ENCODE peak calls at places on chromosomes 11 and 22, in ten cellular contexts. H is astrocyte, F is GM12865, U is prostate gland, C is fibroblast of villous mesenchyme, K is pancreas, Z is HCT116, T is cardiac muscle cell, Y is right lobe of liver, W is ovary. O is an unnamed sample.

GRCh38 chr22:27378994-27379393 is 422.6 kb downstream of the MN1 start:
- DNase-seq in H (no peak), Z (no peak), K (peak; percentile 53), F (no peak), Y (no peak), W (no peak), U (no peak), T (no peak), C (no peak), O (no peak)

GRCh38 chr11:130070109-130070828 is 575 bp downstream of the APLP2 start:
- DNase-seq in Y (peak; percentile 62), C (peak; percentile 26), Z (no peak), F (peak; percentile 48), T (peak; percentile 66), K (peak; percentile 48), U (peak; percentile 28), W (peak; percentile 58), H (no peak), O (peak; percentile 11)

GRCh38 chr22:38707346-38707745 is 1.6 kb downstream of the GTPBP1 start:
- DNase-seq in F (peak; percentile 33), U (peak; percentile 49), T (no peak), Z (no peak), K (no peak), Y (no peak), W (no peak), H (peak; percentile 42), C (peak; percentile 68), O (no peak)

GRCh38 chr11:134459246-134460043 is 47.4 kb upstream of the B3GAT1 start:
- DNase-seq in U (no peak), K (no peak), H (no peak), C (no peak), Y (no peak), T (no peak), W (no peak), Z (no peak), F (no peak), O (no peak)

GRCh38 chr11:123757976-123758375 is 3.7 kb upstream of the OR6X1 start:
- DNase-seq in C (no peak), Y (no peak), U (no peak), K (no peak), W (no peak), H (no peak), Z (no peak), F (no peak), T (no peak), O (no peak)

GRCh38 chr22:44448271-44448780 is 49.7 kb downstream of the RTL6 start:
- DNase-seq in Y (no peak), H (peak; percentile 95), U (peak; percentile 11), C (peak; percentile 81), Z (no peak), F (peak; percentile 33), W (peak; percentile 72), T (no peak), K (peak; percentile 29), O (peak; percentile 82)

GRCh38 chr22:49962751-49963646 is 2.4 kb downstream of the PIM3 start:
- DNase-seq in F (no peak), K (peak; percentile 62), T (no peak), U (peak; percentile 22), H (no peak), W (peak; percentile 76), Z (no peak), C (peak; percentile 14), Y (peak; percentile 68), O (no peak)

GRCh38 chr11:15216678-15217077 is 102.0 kb downstream of the INSC start:
- DNase-seq in F (peak; percentile 13), Z (peak; percentile 7), Y (no peak), C (no peak), K (no peak), H (no peak), U (no peak), W (no peak), T (no peak), O (peak; percentile 27)

GRCh38 chr22:29310863-29311339 is 4.5 kb downstream of the GAS2L1 start:
- DNase-seq in Z (peak; percentile 75), Y (peak; percentile 93), W (peak; percentile 98), U (peak; percentile 93), K (peak; percentile 97), H (peak; percentile 90), C (peak; percentile 98), T (no peak), F (peak; percentile 56), O (peak; percentile 95)

GRCh38 chr11:44889266-44889665 is 61.4 kb downstream of the TP53I11 start:
- DNase-seq in H (peak; percentile 32), Z (no peak), K (no peak), Y (no peak), U (no peak), F (no peak), T (no peak), C (no peak), W (no peak), O (no peak)

GRCh38 chr22:45335854-45336492 is 26.2 kb downstream of the FAM118A start:
- DNase-seq in T (no peak), K (no peak), C (no peak), Y (no peak), F (no peak), H (no peak), U (no peak), W (no peak), Z (no peak), O (no peak)

GRCh38 chr11:112694244-112694643 is 267.0 kb upstream of the NCAM1 start:
- DNase-seq in K (no peak), W (no peak), U (no peak), Y (no peak), C (no peak), Z (no peak), T (no peak), H (no peak), F (no peak), O (no peak)

GRCh38 chr11:13868710-13869403 is 93.7 kb upstream of the SPON1 start:
- DNase-seq in Z (peak; percentile 68), W (no peak), U (no peak), Y (no peak), F (no peak), C (no peak), K (no peak), H (no peak), T (no peak), O (peak; percentile 18)

GRCh38 chr11:128904872-128905344 is 13.8 kb downstream of the KCNJ5 start:
- DNase-seq in W (no peak), K (peak; percentile 36), C (peak; percentile 77), U (peak; percentile 14), Z (no peak), H (peak; percentile 65), F (peak; percentile 13), T (peak; percentile 60), Y (no peak), O (no peak)

GRCh38 chr22:36715647-36716046 is 12.1 kb upstream of the CACNG2 start:
- DNase-seq in H (no peak), Z (no peak), K (no peak), Y (no peak), U (no peak), W (no peak), T (no peak), C (no peak), F (no peak), O (no peak)

GRCh38 chr22:49979587-49980264 is 19.2 kb downstream of the PIM3 start:
- DNase-seq in C (peak; percentile 46), Z (no peak), Y (no peak), U (no peak), K (peak; percentile 39), W (no peak), H (no peak), T (no peak), F (peak; percentile 61), O (peak; percentile 69)

GRCh38 chr22:19645391-19645790 is 68.9 kb upstream of the SEPTIN5 start:
- DNase-seq in Z (no peak), F (no peak), C (no peak), U (no peak), W (no peak), Y (no peak), K (no peak), T (no peak), H (no peak), O (no peak)

GRCh38 chr11:44874284-44874683 is 76.4 kb downstream of the TP53I11 start:
- DNase-seq in F (no peak), K (no peak), Z (no peak), U (no peak), C (no peak), Y (no peak), H (no peak), W (no peak), T (no peak), O (no peak)

GRCh38 chr11:61971177-61972111 is 4.0 kb upstream of the FTH1 start:
- DNase-seq in Y (peak; percentile 98), Z (peak; percentile 88), T (peak; percentile 90), F (peak; percentile 93), C (peak; percentile 100), H (peak; percentile 98), W (peak; percentile 99), U (peak; percentile 98), K (peak; percentile 99), O (peak; percentile 98)
- H3K4me3 ChIP-seq in Y (peak overlapping the region; percentile 12), Z (no peak overlapping the region), T (no peak overlapping the region), F (peak overlapping the region; percentile 29), C (no peak overlapping the region), H (no peak overlapping the region), W (no peak overlapping the region), U (no peak overlapping the region), K (no peak overlapping the region), O (no peak overlapping the region)

GRCh38 chr11:2883717-2884423 is 1.7 kb downstream of the CDKN1C start:
- DNase-seq in Y (no peak), C (peak; percentile 30), K (no peak), W (peak; percentile 76), F (no peak), Z (no peak), T (peak; percentile 67), H (no peak), U (no peak), O (peak; percentile 46)
- TF ChIP-seq CTCF in Y (no peak), C (no peak), K (no peak), W (no peak), F (no peak), Z (no peak), T (no peak), H (no peak), U (no peak), O (no peak)

GRCh38 chr11:65355776-65356393 is 1.3 kb downstream of the TIGD3 start:
- DNase-seq in U (peak; percentile 31), F (no peak), C (peak; percentile 48), K (no peak), H (no peak), W (no peak), Z (no peak), Y (no peak), T (no peak), O (peak; percentile 34)
- H3K4me3 ChIP-seq in U (peak overlapping the region; percentile 80), F (no peak overlapping the region), C (peak overlapping the region; percentile 56), K (no peak overlapping the region), H (peak overlapping the region; percentile 39), W (peak overlapping the region; percentile 63), Z (no peak overlapping the region), Y (no peak overlapping the region), T (peak overlapping the region; percentile 71), O (peak overlapping the region; percentile 46)

DNA sequence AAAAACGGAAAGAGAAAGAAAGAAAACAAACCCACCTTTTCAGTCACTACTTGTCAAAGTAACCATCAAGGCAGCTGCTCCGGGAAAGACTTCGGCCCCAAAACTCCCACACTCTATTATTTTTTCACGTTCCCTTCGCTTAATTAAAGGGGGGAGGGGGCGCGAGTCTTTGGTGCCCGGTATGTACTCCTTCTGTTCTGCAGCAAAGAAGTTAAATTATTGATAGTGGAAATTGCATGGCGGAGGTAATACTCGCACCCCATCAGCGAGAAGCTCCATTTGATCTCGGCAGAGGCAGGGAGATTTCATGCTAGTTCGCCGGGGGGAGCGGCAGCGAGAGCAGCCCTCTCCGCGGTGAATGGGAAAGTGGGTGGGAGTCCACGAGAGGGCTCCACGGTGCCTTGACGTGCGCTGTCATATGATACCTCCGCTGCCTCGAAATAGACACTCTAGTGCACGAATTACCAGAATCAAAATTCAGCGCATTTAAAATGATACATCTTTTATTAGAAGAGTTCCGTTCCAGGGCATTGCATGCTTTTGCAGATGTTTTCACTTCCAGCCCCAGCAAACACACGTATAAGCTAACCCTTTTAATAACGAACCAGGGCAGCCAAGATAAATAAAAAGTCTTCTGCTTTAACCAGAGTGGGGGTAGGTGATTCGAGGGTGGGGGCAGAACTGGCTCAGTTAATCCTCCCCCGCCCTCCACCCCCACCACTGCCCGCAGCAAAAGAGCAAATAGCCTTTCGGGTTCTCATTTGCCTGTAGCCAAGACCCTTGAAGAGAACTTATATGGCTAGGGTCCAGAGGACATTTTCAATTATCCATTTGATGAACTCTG is 1.2 kb upstream of the BDNF start:
- DNase-seq in Y (no peak), F (peak; percentile 36), K (no peak), U (no peak), T (peak; percentile 42), C (peak; percentile 82), Z (no peak), W (no peak), H (peak; percentile 74), O (peak; percentile 82)
- TF ChIP-seq CTCF in Y (peak; percentile 19), F (peak; percentile 4), K (no peak), U (no peak), T (peak; percentile 35), C (peak; percentile 39), Z (peak; percentile 38), W (no peak), H (peak; percentile 33), O (peak; percentile 25)

O was measured in foreskin fibroblast.